ENCODE peak calls at places on chromosomes 4 and X, in nine cellular contexts. F is ascending aorta, G is heart right ventricle, A is astrocyte, D is breast epithelium, E is stomach, O is esophagus squamous epithelium, K is tibial nerve, J is PC-3. X is an unnamed sample. For H3K27me3, the result is how much of the 10 kb centered on the place peaks cover.

GRCh38 chr4:139555705-139556070 is 331 bp downstream of the SETD7 start:
- DNase-seq in F (no peak), G (no peak), A (no peak), D (peak), E (peak), O (no peak), K (peak), J (no peak), X (no peak)

GRCh38 chr4:121439669-121440068 is 58.9 kb upstream of the QRFPR start:
- DNase-seq in F (no peak), G (no peak), A (no peak), D (no peak), E (no peak), O (no peak), K (no peak), J (no peak), X (no peak)

GRCh38 chr4:107824367-107825071 is at the start of gene SGMS2:
- DNase-seq in F (peak), G (peak), A (peak), D (peak), E (peak), O (peak), K (peak), J (peak), X (no peak)

GRCh38 chr4:30718889-30719252 is 1.3 kb upstream of the PCDH7 start:
- DNase-seq in F (no peak), G (peak), A (peak), D (no peak), E (no peak), O (no peak), K (no peak), J (peak), X (no peak)

GRCh38 chrX:47690175-47690574 is 31.2 kb upstream of the UXT start:
- DNase-seq in F (no peak), G (no peak), A (no peak), D (no peak), E (no peak), O (no peak), K (no peak), J (no peak), X (no peak)

GRCh38 chr4:629636-629915 is 4.2 kb downstream of the PDE6B start:
- DNase-seq in F (no peak), G (no peak), A (no peak), D (no peak), E (no peak), O (no peak), K (no peak), J (no peak), X (no peak)

GRCh38 chr4:41318839-41319530 is 62.3 kb downstream of the UCHL1 start:
- DNase-seq in F (no peak), G (peak), A (no peak), D (peak), E (no peak), O (no peak), K (no peak), J (peak), X (no peak)

GRCh38 chrX:23797371-23798128 is 14.6 kb downstream of the SAT1 start:
- DNase-seq in F (no peak), G (no peak), A (no peak), D (peak), E (no peak), O (no peak), K (no peak), J (peak), X (no peak)

GRCh38 chrX:21493226-21493850 is 119.1 kb downstream of the CNKSR2 start:
- DNase-seq in F (no peak), G (no peak), A (peak), D (no peak), E (no peak), O (no peak), K (no peak), J (peak), X (no peak)

GRCh38 chrX:88603237-88603636 is 143.8 kb upstream of the CPXCR1 start:
- DNase-seq in F (no peak), G (no peak), A (no peak), D (no peak), E (no peak), O (no peak), K (no peak), J (no peak), X (no peak)

DNA sequence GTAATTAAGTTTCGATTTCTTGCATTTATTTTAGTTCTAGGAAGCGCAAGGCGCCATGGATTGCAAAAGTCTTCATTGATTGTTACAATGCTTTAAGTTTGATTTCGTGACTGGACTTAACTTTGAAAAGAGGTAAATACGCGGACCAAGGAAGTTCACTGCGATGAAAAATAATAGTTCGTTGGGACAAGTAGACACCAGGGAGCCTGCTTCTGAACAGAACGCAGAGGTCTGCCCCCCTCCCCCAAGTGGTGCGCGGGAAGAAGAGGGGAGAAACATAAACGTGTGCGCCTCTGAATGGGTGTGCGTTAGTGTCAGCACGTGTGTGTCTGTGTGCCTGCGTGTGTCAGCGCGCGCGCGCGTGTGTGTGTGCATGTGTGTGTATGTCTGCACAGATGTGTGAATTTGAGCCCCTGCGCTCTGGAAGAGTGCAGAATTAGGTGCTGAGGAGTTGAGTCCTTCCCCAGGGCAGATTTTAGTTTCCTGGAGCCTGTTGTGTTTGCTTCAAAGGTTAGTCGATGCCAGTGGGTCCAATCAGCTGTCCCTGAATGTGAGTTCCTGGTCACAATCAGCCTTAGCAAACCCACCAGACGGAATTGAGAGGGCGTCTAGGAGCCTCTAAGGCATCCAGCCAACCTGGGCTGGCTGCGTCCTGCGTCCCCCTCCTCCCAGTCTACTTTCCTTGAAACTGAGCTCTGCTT is 5.8 kb upstream of the POU4F2 start:
- DNase-seq in F (no peak), G (no peak), A (no peak), D (no peak), E (no peak), O (no peak), K (no peak), J (no peak), X (no peak)
- H3K27me3 ChIP-seq in F (under half), G (half or more), A (half or more), D (half or more), E (half or more), O (half or more), K (under half), J (half or more), X (under half)

GRCh38 chrX:120840826-120841225 is 34.8 kb downstream of the CT47B1 start:
- DNase-seq in F (no peak), G (no peak), A (peak), D (no peak), E (no peak), O (no peak), K (no peak), J (peak), X (no peak)
- TF ChIP-seq CTCF in F (no peak), G (no peak), A (no peak), D (no peak), E (no peak), O (no peak), K (no peak), J (no peak), X (no peak)

DNA sequence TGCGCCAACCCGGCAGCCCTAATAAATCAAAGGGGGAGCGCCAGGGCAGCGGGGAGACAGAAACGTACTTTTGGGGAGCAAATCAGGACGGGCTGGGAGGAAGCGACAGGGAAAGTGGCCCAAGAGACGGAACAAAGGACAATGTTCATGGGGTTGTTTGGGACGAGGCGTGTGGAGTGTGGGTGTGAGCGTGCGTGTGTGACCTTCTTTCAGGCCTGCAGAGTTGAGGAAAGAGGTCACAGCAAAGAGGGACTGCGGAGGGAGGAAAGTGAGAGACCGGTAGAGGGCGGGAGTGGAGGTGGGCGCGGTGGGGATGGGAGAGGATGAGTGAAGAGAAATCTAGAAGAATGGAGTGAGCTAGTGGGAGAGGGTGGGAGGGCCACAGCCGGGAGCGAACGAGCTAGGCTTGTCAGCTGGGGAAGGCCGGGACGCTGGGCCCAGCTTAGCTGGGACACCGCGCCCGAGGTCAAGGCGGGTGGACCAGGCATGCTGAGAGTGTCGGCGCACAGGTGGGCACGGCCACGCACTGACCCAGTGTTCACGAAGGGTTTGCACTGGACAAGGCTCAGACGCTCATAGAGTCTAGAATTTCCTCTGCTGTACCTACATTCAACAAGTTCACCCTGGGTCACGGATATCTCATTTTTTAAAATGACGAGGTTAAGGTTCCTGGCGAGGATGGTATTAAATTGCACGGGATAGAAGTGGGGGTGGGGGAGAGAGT is 14.7 kb upstream of the PITX2 start:
- DNase-seq in F (no peak), G (no peak), A (no peak), D (no peak), E (no peak), O (no peak), K (no peak), J (no peak), X (no peak)
- H3K4me3 ChIP-seq in F (no peak), G (peak), A (peak), D (peak), E (peak), O (peak), K (no peak), J (no peak), X (no peak)

GRCh38 chr4:7638463-7638862 is 203.7 kb upstream of the PSAPL1 start:
- DNase-seq in F (no peak), G (no peak), A (no peak), D (no peak), E (no peak), O (no peak), K (no peak), J (no peak), X (no peak)
- H3K27me3 ChIP-seq in F (under half), G (under half), A (under half), D (under half), E (under half), O (under half), K (under half), J (under half), X (under half)